ENCODE peak calls at places on chromosomes 7 and 10, in five cellular contexts. One of them, this sample, is unnamed. For H3K9me3, the result is how much of the 10 kb centered on the place peaks cover.

GRCh38 chr10:22340362-22341189 is 4.7 kb upstream of the SPAG6 start:
- DNase-seq in GM23248: peak
- DNase-seq in CD8-positive, alpha-beta memory T cell: peak
- DNase-seq in H9: peak
- DNase-seq in CD4-positive, alpha-beta T cell: peak
- DNase-seq in this sample: peak

GRCh38 chr10:90930971-90931841 is 10.3 kb upstream of the ANKRD1 start:
- DNase-seq in GM23248: peak
- DNase-seq in CD8-positive, alpha-beta memory T cell: no peak
- DNase-seq in H9: peak
- DNase-seq in CD4-positive, alpha-beta T cell: no peak
- DNase-seq in this sample: no peak

GRCh38 chr10:110774069-110775021 is 97.4 kb upstream of the PDCD4 start:
- DNase-seq in GM23248: peak
- DNase-seq in CD8-positive, alpha-beta memory T cell: no peak
- DNase-seq in H9: no peak
- DNase-seq in CD4-positive, alpha-beta T cell: no peak
- DNase-seq in this sample: no peak

GRCh38 chr7:124765401-124766352 is at the start of gene GPR37:
- DNase-seq in GM23248: peak
- DNase-seq in CD8-positive, alpha-beta memory T cell: no peak
- DNase-seq in H9: peak
- DNase-seq in CD4-positive, alpha-beta T cell: no peak
- DNase-seq in this sample: no peak

GRCh38 chr10:61284222-61284890 is 168.8 kb downstream of the TMEM26 start:
- DNase-seq in GM23248: peak
- DNase-seq in CD8-positive, alpha-beta memory T cell: no peak
- DNase-seq in H9: no peak
- DNase-seq in CD4-positive, alpha-beta T cell: no peak
- DNase-seq in this sample: no peak

GRCh38 chr7:22730921-22731654 is 4.1 kb downstream of the IL6 start:
- DNase-seq in GM23248: peak
- DNase-seq in CD8-positive, alpha-beta memory T cell: no peak
- DNase-seq in H9: no peak
- DNase-seq in CD4-positive, alpha-beta T cell: no peak
- DNase-seq in this sample: no peak

GRCh38 chr7:22841954-22842353 is 19.3 kb upstream of the TOMM7 start:
- DNase-seq in GM23248: peak
- DNase-seq in CD8-positive, alpha-beta memory T cell: no peak
- DNase-seq in H9: no peak
- DNase-seq in CD4-positive, alpha-beta T cell: no peak
- DNase-seq in this sample: no peak

GRCh38 chr10:123665371-123666286 is 526 bp upstream of the GPR26 start:
- DNase-seq in GM23248: no peak
- DNase-seq in CD8-positive, alpha-beta memory T cell: no peak
- DNase-seq in H9: no peak
- DNase-seq in CD4-positive, alpha-beta T cell: no peak
- DNase-seq in this sample: no peak

GRCh38 chr7:25656071-25656470 is 427.8 kb upstream of the NPVF start:
- DNase-seq in GM23248: no peak
- DNase-seq in CD8-positive, alpha-beta memory T cell: no peak
- DNase-seq in H9: no peak
- DNase-seq in CD4-positive, alpha-beta T cell: no peak
- DNase-seq in this sample: no peak

GRCh38 chr7:102471791-102472125 is 7.0 kb downstream of the POLR2J start:
- DNase-seq in GM23248: no peak
- DNase-seq in CD8-positive, alpha-beta memory T cell: no peak
- DNase-seq in H9: no peak
- DNase-seq in CD4-positive, alpha-beta T cell: no peak
- DNase-seq in this sample: no peak

GRCh38 chr7:43669286-43670081 is 59.8 kb downstream of the COA1 start:
- DNase-seq in GM23248: peak
- DNase-seq in CD8-positive, alpha-beta memory T cell: peak
- DNase-seq in H9: peak
- DNase-seq in CD4-positive, alpha-beta T cell: peak
- DNase-seq in this sample: peak

GRCh38 chr7:146701166-146701565 is 584.6 kb downstream of the CNTNAP2 start:
- DNase-seq in GM23248: no peak
- DNase-seq in CD8-positive, alpha-beta memory T cell: no peak
- DNase-seq in H9: no peak
- DNase-seq in CD4-positive, alpha-beta T cell: no peak
- DNase-seq in this sample: no peak

GRCh38 chr10:64863836-64864235 is 1342.6 kb downstream of the REEP3 start:
- DNase-seq in GM23248: no peak
- DNase-seq in CD8-positive, alpha-beta memory T cell: no peak
- DNase-seq in H9: peak
- DNase-seq in CD4-positive, alpha-beta T cell: no peak
- DNase-seq in this sample: no peak

GRCh38 chr7:91988213-91988612 is 47.6 kb downstream of the AKAP9 start:
- DNase-seq in GM23248: no peak
- DNase-seq in CD8-positive, alpha-beta memory T cell: no peak
- DNase-seq in H9: no peak
- DNase-seq in CD4-positive, alpha-beta T cell: no peak
- DNase-seq in this sample: no peak

GRCh38 chr7:121954803-121955202 is 81.8 kb downstream of the PTPRZ1 start:
- DNase-seq in GM23248: peak
- DNase-seq in CD8-positive, alpha-beta memory T cell: no peak
- DNase-seq in H9: no peak
- DNase-seq in CD4-positive, alpha-beta T cell: no peak
- DNase-seq in this sample: no peak

GRCh38 chr10:72637398-72637857 is 11.5 kb upstream of the MICU1 start:
- DNase-seq in GM23248: peak
- DNase-seq in CD8-positive, alpha-beta memory T cell: no peak
- DNase-seq in H9: no peak
- DNase-seq in CD4-positive, alpha-beta T cell: no peak
- DNase-seq in this sample: no peak

GRCh38 chr10:43197834-43198681 is 59.8 kb downstream of the CSGALNACT2 start:
- DNase-seq in GM23248: peak
- DNase-seq in CD8-positive, alpha-beta memory T cell: no peak
- DNase-seq in H9: peak
- DNase-seq in CD4-positive, alpha-beta T cell: no peak
- DNase-seq in this sample: no peak

GRCh38 chr7:104923010-104923421 is 91.0 kb upstream of the KMT2E start:
- DNase-seq in GM23248: peak
- DNase-seq in CD8-positive, alpha-beta memory T cell: peak
- DNase-seq in H9: peak
- DNase-seq in CD4-positive, alpha-beta T cell: peak
- DNase-seq in this sample: peak

DNA sequence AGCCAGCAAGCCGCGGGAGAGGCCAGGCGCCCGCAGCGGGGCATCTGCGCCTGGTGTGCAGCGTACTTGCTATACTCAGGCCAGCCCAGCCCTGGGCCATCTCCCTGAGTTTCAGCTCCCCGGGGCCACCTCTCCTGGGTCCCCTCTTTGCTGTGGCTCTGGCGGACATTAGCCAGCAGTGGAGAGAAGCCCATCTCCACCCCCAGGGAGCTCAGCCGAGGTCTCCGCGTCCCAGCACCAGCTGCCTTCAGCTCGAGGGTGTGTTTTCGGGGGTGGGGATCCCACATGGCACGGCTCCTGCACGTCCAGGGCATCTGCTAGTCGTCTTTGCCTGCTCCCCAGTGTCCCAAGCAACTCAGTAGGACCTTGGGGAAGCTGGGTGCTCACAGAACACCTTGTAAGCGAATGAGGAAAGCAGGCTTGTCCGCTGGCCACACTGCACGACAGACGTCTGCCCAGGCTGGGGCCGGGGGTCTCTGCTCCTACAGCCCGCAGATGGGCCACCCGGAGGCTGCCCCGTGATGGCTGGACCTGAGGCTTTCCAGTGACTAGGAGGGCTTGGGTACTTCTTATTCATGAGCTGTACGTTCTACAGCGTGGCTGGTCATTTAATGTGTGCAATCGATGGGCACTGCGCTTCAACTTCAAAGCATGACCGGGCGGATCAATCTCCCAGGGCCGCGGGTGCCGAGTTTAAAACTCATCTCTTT is 455.6 kb downstream of the DNAJB6 start:
- DNase-seq in GM23248: no peak
- DNase-seq in CD8-positive, alpha-beta memory T cell: no peak
- DNase-seq in H9: no peak
- DNase-seq in CD4-positive, alpha-beta T cell: no peak
- DNase-seq in this sample: no peak
- H3K9me3 ChIP-seq in GM23248: under half
- H3K9me3 ChIP-seq in CD8-positive, alpha-beta memory T cell: under half
- H3K9me3 ChIP-seq in H9: under half
- H3K9me3 ChIP-seq in CD4-positive, alpha-beta T cell: under half
- H3K9me3 ChIP-seq in this sample: under half

GRCh38 chr7:64872351-64872750 is 30.7 kb upstream of the ZNF273 start:
- DNase-seq in GM23248: no peak
- DNase-seq in CD8-positive, alpha-beta memory T cell: no peak
- DNase-seq in H9: peak
- DNase-seq in CD4-positive, alpha-beta T cell: no peak
- DNase-seq in this sample: no peak
- H3K9me3 ChIP-seq in GM23248: under half
- H3K9me3 ChIP-seq in CD8-positive, alpha-beta memory T cell: under half
- H3K9me3 ChIP-seq in H9: under half
- H3K9me3 ChIP-seq in CD4-positive, alpha-beta T cell: under half
- H3K9me3 ChIP-seq in this sample: under half

GRCh38 chr7:68805159-68805558 is 793.1 kb upstream of the AUTS2 start:
- DNase-seq in GM23248: no peak
- DNase-seq in CD8-positive, alpha-beta memory T cell: no peak
- DNase-seq in H9: no peak
- DNase-seq in CD4-positive, alpha-beta T cell: no peak
- DNase-seq in this sample: no peak
- H3K9me3 ChIP-seq in GM23248: under half
- H3K9me3 ChIP-seq in CD8-positive, alpha-beta memory T cell: under half
- H3K9me3 ChIP-seq in H9: under half
- H3K9me3 ChIP-seq in CD4-positive, alpha-beta T cell: under half
- H3K9me3 ChIP-seq in this sample: under half

DNA sequence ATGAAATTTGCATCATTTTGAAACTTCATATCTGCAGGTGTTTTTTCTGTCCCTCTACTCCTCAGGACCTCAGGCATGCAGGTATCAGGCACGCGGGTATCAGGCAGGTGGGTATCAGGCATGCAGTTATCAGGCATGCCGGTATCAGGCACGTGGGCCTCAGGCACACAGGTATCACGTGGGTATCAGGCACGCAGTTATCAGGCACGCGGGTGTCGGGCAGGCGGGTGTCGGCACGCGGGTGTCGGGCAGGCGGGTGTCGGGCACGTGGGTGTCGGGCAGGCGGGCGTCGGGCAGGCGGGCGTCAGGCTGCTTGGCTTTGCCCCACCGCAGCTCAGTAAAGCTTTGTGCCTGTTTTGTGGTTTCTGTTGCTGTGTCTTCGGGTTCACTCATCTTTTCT is 8.7 kb downstream of the SPRN start:
- DNase-seq in GM23248: no peak
- DNase-seq in CD8-positive, alpha-beta memory T cell: no peak
- DNase-seq in H9: peak
- DNase-seq in CD4-positive, alpha-beta T cell: no peak
- DNase-seq in this sample: no peak
- H3K9me3 ChIP-seq in GM23248: under half
- H3K9me3 ChIP-seq in CD8-positive, alpha-beta memory T cell: under half
- H3K9me3 ChIP-seq in H9: under half
- H3K9me3 ChIP-seq in CD4-positive, alpha-beta T cell: under half
- H3K9me3 ChIP-seq in this sample: under half

DNA sequence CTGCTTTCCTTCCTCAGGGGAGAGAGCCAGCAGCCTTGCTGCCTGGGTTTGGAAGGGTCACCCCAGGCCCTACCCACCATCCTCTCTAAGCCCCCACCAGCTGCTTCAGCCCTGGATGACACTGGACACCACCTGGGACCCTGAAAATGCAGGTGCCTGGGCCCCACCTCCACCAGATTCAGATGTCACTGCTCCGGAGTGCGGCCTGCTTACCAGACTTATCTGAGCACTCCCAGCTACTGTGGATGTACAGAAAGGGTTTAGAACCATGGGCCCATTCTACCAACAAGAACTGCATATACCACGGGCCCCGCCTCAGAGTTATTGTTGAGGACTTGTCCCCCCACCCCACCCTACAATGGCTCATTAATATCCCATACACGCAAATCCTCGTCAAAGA is 172.3 kb downstream of the PTPRN2 start:
- DNase-seq in GM23248: no peak
- DNase-seq in CD8-positive, alpha-beta memory T cell: no peak
- DNase-seq in H9: no peak
- DNase-seq in CD4-positive, alpha-beta T cell: no peak
- DNase-seq in this sample: no peak
- H3K9me3 ChIP-seq in GM23248: under half
- H3K9me3 ChIP-seq in CD8-positive, alpha-beta memory T cell: under half
- H3K9me3 ChIP-seq in H9: under half
- H3K9me3 ChIP-seq in CD4-positive, alpha-beta T cell: under half
- H3K9me3 ChIP-seq in this sample: under half

This sample was measured in T-helper 17 cell.